ENCODE peak calls at places on chromosomes 6 and 20, in five cellular contexts. U is spleen, M is pancreas, G is Caco-2, B is GM23338. Q is an unnamed sample.

GRCh38 chr6:110255356-110255755 is 75.1 kb downstream of the CDC40 start:
- DNase-seq in U (no peak), M (peak; percentile 47), G (peak; percentile 57), B (peak; percentile 80), Q (no peak)

GRCh38 chr6:7561153-7561964 is 19.9 kb downstream of the DSP start:
- DNase-seq in U (no peak), M (peak; percentile 64), G (peak; percentile 95), B (no peak), Q (peak; percentile 77)

GRCh38 chr6:47308674-47309325 is 905 bp downstream of the TNFRSF21 start:
- DNase-seq in U (peak; percentile 75), M (peak; percentile 69), G (peak; percentile 48), B (peak; percentile 43), Q (no peak)

GRCh38 chr6:44010411-44011349 is 116.6 kb downstream of the MRPL14 start:
- DNase-seq in U (peak; percentile 61), M (no peak), G (no peak), B (no peak), Q (no peak)

GRCh38 chr6:159713984-159714383 is 13.3 kb upstream of the WTAP start:
- DNase-seq in U (no peak), M (no peak), G (no peak), B (no peak), Q (no peak)

GRCh38 chr6:12298017-12298958 is 8.1 kb downstream of the EDN1 start:
- DNase-seq in U (no peak), M (no peak), G (no peak), B (no peak), Q (no peak)

GRCh38 chr20:46573788-46574581 is 23.5 kb upstream of the OCSTAMP start:
- DNase-seq in U (no peak), M (no peak), G (no peak), B (no peak), Q (no peak)

GRCh38 chr6:10149603-10150002 is 265.3 kb downstream of the TFAP2A start:
- DNase-seq in U (no peak), M (no peak), G (no peak), B (no peak), Q (no peak)

GRCh38 chr6:113050010-113050893 is 703.1 kb downstream of the RFPL4B start:
- DNase-seq in U (no peak), M (no peak), G (no peak), B (peak; percentile 28), Q (no peak)

GRCh38 chr6:36515844-36516243 is 31.4 kb downstream of the STK38 start:
- DNase-seq in U (no peak), M (no peak), G (no peak), B (no peak), Q (no peak)

GRCh38 chr6:159002432-159003160 is 2.6 kb upstream of the RSPH3 start:
- DNase-seq in U (no peak), M (no peak), G (no peak), B (peak; percentile 32), Q (no peak)

GRCh38 chr20:11582073-11582472 is 335.6 kb upstream of the BTBD3 start:
- DNase-seq in U (no peak), M (no peak), G (no peak), B (no peak), Q (no peak)

GRCh38 chr6:17280552-17281090 is 540 bp upstream of the RBM24 start:
- DNase-seq in U (peak; percentile 74), M (peak; percentile 68), G (no peak), B (peak; percentile 74), Q (no peak)

GRCh38 chr6:148751233-148751632 is 4.4 kb downstream of the UST start:
- DNase-seq in U (no peak), M (no peak), G (no peak), B (no peak), Q (no peak)

GRCh38 chr6:43301081-43301870 is 3.2 kb downstream of the SLC22A7 start:
- DNase-seq in U (no peak), M (no peak), G (no peak), B (no peak), Q (no peak)

GRCh38 chr20:709421-709820 is 33.8 kb upstream of the SCRT2 start:
- DNase-seq in U (peak; percentile 17), M (peak; percentile 75), G (no peak), B (no peak), Q (peak; percentile 58)

GRCh38 chr6:165662671-165663282 is at the start of gene PDE10A:
- DNase-seq in U (no peak), M (peak; percentile 63), G (peak; percentile 58), B (peak; percentile 63), Q (no peak)

GRCh38 chr6:46876126-46876525 is 45.6 kb downstream of the ADGRF5 start:
- DNase-seq in U (no peak), M (no peak), G (no peak), B (peak; percentile 73), Q (peak; percentile 87)

DNA sequence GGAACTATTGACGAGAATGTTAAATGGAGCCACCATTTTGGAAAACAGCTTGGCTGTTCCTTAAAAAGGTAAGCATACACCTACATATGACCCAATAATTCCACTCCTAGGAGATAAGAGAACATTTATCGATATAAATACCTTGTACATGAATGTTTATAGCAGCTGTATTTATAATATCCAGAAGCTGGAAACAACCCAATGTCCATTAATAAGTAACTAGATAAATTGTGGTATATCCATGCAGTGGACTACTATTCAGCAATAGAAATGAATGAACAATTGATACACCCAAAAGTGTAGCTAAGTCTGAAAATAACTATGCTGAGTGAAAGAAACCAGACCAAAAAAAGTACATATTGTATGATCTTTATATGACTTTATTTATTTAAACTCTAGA is 42.2 kb upstream of the ADIG start:
- DNase-seq in U (no peak), M (no peak), G (no peak), B (no peak), Q (no peak)
- H3K36me3 ChIP-seq in U (peaks cover 100% of the 10 kb centered on the region), M (peaks cover 7% of the 10 kb centered on the region), G (peaks cover 14% of the 10 kb centered on the region), B (peaks cover 19% of the 10 kb centered on the region), Q (no peaks in the 10 kb centered on the region)

DNA sequence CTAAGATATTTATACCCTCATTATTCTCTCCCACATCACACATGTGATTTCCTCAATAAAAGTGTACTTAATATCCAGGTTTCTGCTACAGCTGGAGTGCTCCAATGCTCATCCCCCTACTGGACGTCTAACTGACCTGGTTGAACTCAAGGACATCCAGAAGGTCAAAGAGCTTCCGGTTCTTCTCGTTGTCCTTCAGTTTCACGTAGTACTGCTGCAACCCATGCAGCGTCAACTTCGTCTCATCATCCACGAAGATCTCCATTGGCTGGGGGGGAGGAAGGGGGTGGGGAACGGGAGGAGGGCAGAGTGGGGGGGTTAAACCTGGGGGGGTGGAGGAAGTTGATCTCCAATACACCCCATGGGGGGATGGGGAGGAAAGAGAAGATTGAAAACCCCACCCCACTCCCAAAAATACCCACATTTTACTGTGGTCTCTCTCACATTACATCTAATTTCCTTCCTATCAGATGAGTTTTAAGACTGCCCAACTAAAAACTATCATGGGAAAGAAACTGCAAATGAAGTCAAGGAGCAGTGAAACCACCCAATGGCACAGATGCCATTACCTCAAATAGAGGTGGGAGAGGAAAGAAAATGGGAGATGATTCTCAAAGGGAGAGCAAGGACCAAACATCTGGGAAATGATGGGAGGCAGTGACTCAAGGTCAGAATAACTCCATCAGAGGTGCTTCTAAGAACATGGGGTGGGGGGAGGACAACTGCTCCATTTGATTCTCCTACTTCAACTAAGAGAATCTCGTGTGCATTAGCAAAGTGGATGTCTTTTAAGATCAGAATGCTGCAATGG is 4.1 kb downstream of the MCCD1 start:
- DNase-seq in U (no peak), M (no peak), G (no peak), B (no peak), Q (no peak)
- H3K36me3 ChIP-seq in U (peaks cover 87% of the 10 kb centered on the region), M (peaks cover 56% of the 10 kb centered on the region), G (peaks cover 14% of the 10 kb centered on the region), B (peaks cover 81% of the 10 kb centered on the region), Q (peaks cover 26% of the 10 kb centered on the region)

DNA sequence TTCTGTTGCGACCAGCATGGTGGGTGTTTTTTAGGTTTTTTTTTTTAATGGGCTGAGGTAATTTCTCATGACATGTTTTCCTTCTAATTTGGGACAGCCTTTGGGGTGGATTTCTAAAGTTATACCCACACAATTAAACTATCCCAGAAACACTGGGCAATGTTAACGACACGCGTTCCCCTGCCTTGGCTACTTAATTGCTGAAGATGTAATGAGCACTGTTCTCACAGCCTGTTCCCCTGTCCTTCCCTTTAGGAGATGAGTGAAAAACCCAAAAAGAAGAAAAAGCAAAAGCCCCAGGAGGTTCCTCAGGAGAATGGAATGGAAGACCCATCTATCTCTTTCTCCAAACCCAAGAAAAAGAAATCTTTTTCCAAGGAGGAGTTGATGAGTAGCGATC is 5.2 kb downstream of the NOP56 start:
- DNase-seq in U (no peak), M (no peak), G (no peak), B (no peak), Q (no peak)
- H3K36me3 ChIP-seq in U (peaks cover 91% of the 10 kb centered on the region), M (peaks cover 21% of the 10 kb centered on the region), G (peaks cover 25% of the 10 kb centered on the region), B (peaks cover 59% of the 10 kb centered on the region), Q (peaks cover 14% of the 10 kb centered on the region)

GRCh38 chr6:170403451-170403850 is 96.9 kb downstream of the FAM120B start:
- DNase-seq in U (no peak), M (no peak), G (no peak), B (peak; percentile 76), Q (no peak)
- H3K36me3 ChIP-seq in U (peaks cover 87% of the 10 kb centered on the region), M (peaks cover 2% of the 10 kb centered on the region), G (no peaks in the 10 kb centered on the region), B (no peaks in the 10 kb centered on the region), Q (no peaks in the 10 kb centered on the region)

GRCh38 chr20:35724321-35725230 is 17.5 kb downstream of the RBM39 start:
- DNase-seq in U (no peak), M (no peak), G (peak; percentile 5), B (no peak), Q (no peak)
- H3K36me3 ChIP-seq in U (peaks cover 100% of the 10 kb centered on the region), M (peaks cover 85% of the 10 kb centered on the region), G (peaks cover 35% of the 10 kb centered on the region), B (peaks cover 99% of the 10 kb centered on the region), Q (peaks cover 17% of the 10 kb centered on the region)